ENCODE peak calls at places on chromosomes 2 and 18, in nine cellular contexts. D, S, W, U, C, N, J, H and M are unnamed samples.
A peak's percentile ranks its signal among the peaks of the same experiment; 100 is the strongest.

GRCh38 chr2:219515874-219516629 is 1.8 kb downstream of the ASIC4 start:
- DNase-seq in C (no peak), D (no peak), S (no peak), H (no peak), J (no peak), W (no peak), N (no peak), U (no peak), M (no peak)

GRCh38 chr2:60735496-60736250 is 20.4 kb upstream of the PAPOLG start:
- DNase-seq in C (peak; percentile 77), U (no peak), S (no peak), H (no peak), W (no peak), N (no peak), D (no peak), J (no peak), M (no peak)

GRCh38 chr2:233819884-233820765 is 34.2 kb downstream of the HJURP start:
- DNase-seq in N (no peak), J (peak; percentile 30), S (no peak), W (no peak), H (no peak), C (peak; percentile 36), U (no peak), D (no peak), M (no peak)

GRCh38 chr2:45953376-45954050 is 302.0 kb downstream of the PRKCE start:
- DNase-seq in U (no peak), J (no peak), N (no peak), C (no peak), S (no peak), D (no peak), H (no peak), W (no peak), M (no peak)

GRCh38 chr2:8679827-8680731 is 1.8 kb upstream of the ID2 start:
- DNase-seq in D (peak; percentile 28), C (peak; percentile 76), H (no peak), J (peak; percentile 86), S (peak; percentile 55), W (peak; percentile 43), U (peak; percentile 71), N (no peak), M (peak; percentile 56)

GRCh38 chr18:2908166-2908945 is 61.5 kb downstream of the EMILIN2 start:
- DNase-seq in J (no peak), U (no peak), H (no peak), S (no peak), W (no peak), C (peak; percentile 32), N (no peak), D (no peak), M (no peak)

GRCh38 chr2:112229365-112229764 is 25.5 kb downstream of the ZC3H8 start:
- DNase-seq in C (no peak), J (no peak), N (peak; percentile 20), W (no peak), U (peak; percentile 7), D (no peak), H (peak; percentile 7), S (peak; percentile 8), M (no peak)

GRCh38 chr2:120465989-120466703 is 120.2 kb downstream of the INHBB start:
- DNase-seq in J (peak; percentile 44), W (no peak), S (no peak), C (peak; percentile 97), N (no peak), D (peak; percentile 16), H (no peak), U (no peak), M (no peak)

GRCh38 chr18:79875531-79875919 is 75.9 kb downstream of the SLC66A2 start:
- DNase-seq in J (no peak), S (no peak), U (no peak), C (peak; percentile 29), H (no peak), D (no peak), W (no peak), N (no peak), M (no peak)

GRCh38 chr2:169265581-169265980 is 96.8 kb downstream of the LRP2 start:
- DNase-seq in S (no peak), H (no peak), W (no peak), J (no peak), D (no peak), U (no peak), N (no peak), C (no peak), M (no peak)

GRCh38 chr2:148253716-148254115 is 232.8 kb downstream of the MBD5 start:
- DNase-seq in U (peak; percentile 55), H (no peak), W (peak; percentile 48), C (no peak), J (no peak), S (peak; percentile 26), D (no peak), N (no peak), M (no peak)

GRCh38 chr2:229596796-229597195 is 117.6 kb downstream of the DNER start:
- DNase-seq in N (no peak), D (no peak), J (no peak), H (no peak), S (no peak), U (no peak), C (no peak), W (no peak), M (no peak)

GRCh38 chr18:67131498-67131897 is 385.0 kb downstream of the DSEL start:
- DNase-seq in U (no peak), W (no peak), J (no peak), D (no peak), H (no peak), S (no peak), C (no peak), N (no peak), M (no peak)

DNA sequence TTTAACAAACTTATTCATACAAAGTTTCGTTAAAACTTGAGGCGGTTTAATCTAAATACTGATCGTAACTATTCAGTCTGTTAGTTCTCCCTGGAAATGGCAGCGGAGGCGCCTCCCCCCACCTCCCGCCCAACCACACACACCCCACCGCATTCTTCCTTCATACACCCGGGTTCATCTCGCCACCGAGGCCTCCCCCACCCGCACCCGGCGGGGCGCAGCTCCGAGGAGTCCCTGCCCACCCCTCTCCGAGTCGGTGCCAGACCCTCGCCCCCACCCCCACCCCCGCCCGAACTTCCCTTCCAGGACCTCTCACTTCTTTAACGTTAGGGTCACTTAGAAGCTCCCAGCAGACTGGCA is 881 bp downstream of the ZNF516 start:
- DNase-seq in S (peak; percentile 41), U (no peak), N (peak; percentile 41), J (peak; percentile 63), C (peak; percentile 78), D (peak; percentile 68), W (peak; percentile 43), H (peak; percentile 56), M (no peak)
- H3K4me3 ChIP-seq in S (peak overlapping the region; percentile 76), U (peak overlapping the region; percentile 80), N (peak overlapping the region; percentile 84), J (peak overlapping the region; percentile 91), C (peak overlapping the region; percentile 94), D (peak overlapping the region; percentile 70), W (peak overlapping the region; percentile 81), H (peak overlapping the region; percentile 77), M (peak overlapping the region; percentile 59)

GRCh38 chr18:44098551-44099098 is 582.1 kb upstream of the SETBP1 start:
- DNase-seq in W (peak; percentile 17), N (peak; percentile 18), S (peak; percentile 47), U (peak; percentile 53), C (peak; percentile 85), H (peak; percentile 36), J (peak; percentile 66), D (no peak), M (no peak)
- TF ChIP-seq CTCF in W (no peak), N (peak; percentile 43), S (peak; percentile 31), U (peak; percentile 23), C (peak; percentile 75), H (peak; percentile 49), J (peak; percentile 65), D (no peak), M (no peak)

DNA sequence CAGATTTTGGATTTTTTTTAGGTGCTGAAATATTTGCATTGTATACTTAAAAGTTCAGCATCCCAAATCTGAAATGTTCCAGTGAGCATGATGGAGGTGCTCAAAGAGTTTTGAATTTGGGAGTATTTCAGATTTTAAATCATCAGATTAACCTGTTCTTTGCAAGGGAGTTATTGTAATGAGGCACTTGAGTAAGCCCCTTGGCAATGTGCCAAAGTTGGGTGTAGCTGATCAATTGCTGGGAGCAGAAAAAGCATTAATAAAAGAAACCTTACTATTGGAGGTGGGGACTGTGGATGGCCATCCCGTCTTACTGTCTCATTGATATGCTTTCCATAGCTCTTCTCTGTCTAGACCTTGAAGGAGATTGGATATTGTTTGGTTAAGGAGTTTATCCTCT is 28.3 kb downstream of the MALT1 start:
- DNase-seq in N (no peak), H (no peak), W (no peak), C (no peak), U (no peak), D (no peak), J (no peak), S (no peak), M (no peak)
- H3K4me3 ChIP-seq in N (no peak overlapping the region), H (no peak overlapping the region), W (no peak overlapping the region), C (no peak overlapping the region), U (no peak overlapping the region), D (no peak overlapping the region), J (no peak overlapping the region), S (no peak overlapping the region), M (no peak overlapping the region)

GRCh38 chr2:85655961-85656403 is 12.0 kb downstream of the SFTPB start:
- DNase-seq in D (no peak), S (peak; percentile 66), U (no peak), W (peak; percentile 65), J (no peak), H (no peak), N (peak; percentile 65), C (no peak), M (no peak)
- TF ChIP-seq CTCF in D (no peak), S (no peak), U (no peak), W (no peak), J (no peak), H (no peak), N (no peak), C (no peak), M (no peak)

DNA sequence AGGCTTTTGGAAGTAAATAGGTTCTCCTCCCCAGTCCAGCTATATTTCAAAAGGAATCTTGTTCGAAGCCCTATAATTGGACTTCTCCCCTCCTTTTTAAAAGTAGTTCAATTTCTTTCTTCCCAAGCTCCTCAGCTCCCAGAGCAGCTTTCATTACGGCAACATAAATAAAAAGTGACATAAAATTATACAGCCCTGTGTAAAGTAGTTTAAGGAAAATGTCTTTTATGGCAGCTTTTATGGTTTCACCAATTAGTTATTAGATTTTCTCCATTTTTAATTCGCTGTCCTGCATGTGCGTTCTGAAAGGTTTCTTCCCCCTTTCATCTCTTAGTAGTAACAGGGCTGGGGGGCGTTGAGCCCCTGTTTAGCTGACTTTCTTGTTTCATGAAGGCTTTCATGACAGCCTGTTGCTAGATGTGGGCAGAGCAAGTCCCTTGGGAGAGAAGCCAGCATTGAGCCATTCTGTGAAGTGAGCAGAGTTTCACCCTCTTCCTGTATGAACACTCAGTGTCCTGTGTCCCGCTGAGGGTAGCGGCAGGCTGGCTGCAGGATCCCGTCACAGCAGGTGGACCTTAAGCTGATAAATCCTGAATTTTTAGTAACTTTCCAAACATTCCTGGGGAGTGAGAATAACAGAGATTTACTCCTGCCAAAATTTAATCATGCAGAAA is 229.7 kb upstream of the SPRED2 start:
- DNase-seq in C (no peak), S (no peak), U (no peak), J (no peak), N (no peak), D (no peak), H (peak; percentile 22), W (peak; percentile 13), M (no peak)
- H3K4me3 ChIP-seq in C (no peak overlapping the region), S (peak overlapping the region; percentile 6), U (no peak overlapping the region), J (no peak overlapping the region), N (peak overlapping the region; percentile 13), D (no peak overlapping the region), H (no peak overlapping the region), W (no peak overlapping the region), M (no peak overlapping the region)

GRCh38 chr18:9148239-9148552 is 11.6 kb downstream of the ANKRD12 start:
- DNase-seq in J (no peak), S (no peak), D (no peak), W (no peak), U (no peak), H (no peak), C (no peak), N (no peak), M (no peak)
- TF ChIP-seq CTCF in J (no peak), S (no peak), D (no peak), W (no peak), U (no peak), H (no peak), C (peak; percentile 6), N (no peak), M (no peak)